ENCODE peak calls at places on chromosomes 11 and 22, in ten cellular contexts. C is fibroblast of villous mesenchyme, B is heart left ventricle, I is AG04450, L is cardiac septum, Z is PC-9, A is lung, F is NCI-H2081, S is nephron progenitor cell, X is C1 segment of cervical spinal cord. H is an unnamed sample.

GRCh38 chr11:64419818-64420485 is 61.0 kb downstream of the RPS6KA4 start:
- DNase-seq in C (peak), B (peak), I (no peak), L (no peak), Z (no peak), A (no peak), F (no peak), S (no peak), X (no peak), H (no peak)

GRCh38 chr11:46906596-46906995 is 11.8 kb downstream of the LRP4 start:
- DNase-seq in C (no peak), B (no peak), I (no peak), L (no peak), Z (no peak), A (no peak), F (no peak), S (peak), X (no peak), H (peak)

GRCh38 chr11:88552377-88553029 is 215.0 kb upstream of the CTSC start:
- DNase-seq in C (peak), B (no peak), I (no peak), L (no peak), Z (peak), A (peak), F (peak), S (peak), X (no peak), H (peak)

GRCh38 chr11:1155274-1155693 is 2.5 kb upstream of the MUC5AC start:
- DNase-seq in C (no peak), B (no peak), I (no peak), L (no peak), Z (no peak), A (no peak), F (no peak), S (no peak), X (no peak), H (no peak)

GRCh38 chr11:103596323-103596722 is 440.1 kb upstream of the DDI1 start:
- DNase-seq in C (no peak), B (no peak), I (no peak), L (no peak), Z (no peak), A (no peak), F (peak), S (no peak), X (no peak), H (no peak)

GRCh38 chr22:17634696-17635095 is 3.9 kb upstream of the BCL2L13 start:
- DNase-seq in C (no peak), B (no peak), I (no peak), L (no peak), Z (no peak), A (no peak), F (no peak), S (no peak), X (no peak), H (no peak)

GRCh38 chr11:62012451-62013265 is 45.2 kb upstream of the FTH1 start:
- DNase-seq in C (peak), B (no peak), I (no peak), L (no peak), Z (peak), A (no peak), F (no peak), S (no peak), X (no peak), H (no peak)

GRCh38 chr22:42160830-42161696 is 30.5 kb upstream of the CYP2D6 start:
- DNase-seq in C (no peak), B (no peak), I (no peak), L (no peak), Z (no peak), A (no peak), F (no peak), S (no peak), X (no peak), H (no peak)

GRCh38 chr11:74755395-74755995 is 6.8 kb downstream of the RNF169 start:
- DNase-seq in C (peak), B (no peak), I (no peak), L (no peak), Z (no peak), A (no peak), F (no peak), S (no peak), X (no peak), H (no peak)

GRCh38 chr11:125724125-125724524 is 22.0 kb upstream of the PATE1 start:
- DNase-seq in C (no peak), B (no peak), I (no peak), L (no peak), Z (no peak), A (no peak), F (no peak), S (no peak), X (no peak), H (no peak)

H was measured in NT2/D1.